ENCODE peak calls at places on chromosomes 16 and 17, in five cellular contexts. J, N, P, T and D are unnamed samples.

GRCh38 chr16:83813818-83814653 is 6.3 kb downstream of the HSBP1 start:
- DNase-seq in J (peak), N (peak), P (no peak), T (no peak), D (no peak)

GRCh38 chr16:56732832-56733231 is 2.9 kb downstream of the NUP93 start:
- DNase-seq in J (no peak), N (no peak), P (no peak), T (peak), D (no peak)

GRCh38 chr16:88063201-88063773 is 112.1 kb downstream of the BANP start:
- DNase-seq in J (no peak), N (peak), P (no peak), T (no peak), D (no peak)

GRCh38 chr17:5758651-5759050 is 174.3 kb upstream of the NLRP1 start:
- DNase-seq in J (no peak), N (no peak), P (no peak), T (peak), D (no peak)

GRCh38 chr16:89138513-89138795 is 33.1 kb upstream of the CDH15 start:
- DNase-seq in J (no peak), N (no peak), P (no peak), T (no peak), D (no peak)

GRCh38 chr16:75238132-75238852 is 13.1 kb downstream of the BCAR1 start:
- DNase-seq in J (peak), N (peak), P (no peak), T (no peak), D (no peak)

GRCh38 chr17:74467221-74467951 is 952 bp downstream of the CD300A start:
- DNase-seq in J (no peak), N (no peak), P (no peak), T (no peak), D (no peak)

GRCh38 chr17:76469076-76469990 is 1.9 kb downstream of the AANAT start:
- DNase-seq in J (no peak), N (no peak), P (no peak), T (no peak), D (no peak)

GRCh38 chr16:66007717-66008116 is 358.8 kb upstream of the CDH5 start:
- DNase-seq in J (no peak), N (no peak), P (no peak), T (no peak), D (no peak)

GRCh38 chr16:10485698-10486382 is 94.6 kb downstream of the EMP2 start:
- DNase-seq in J (no peak), N (no peak), P (no peak), T (no peak), D (no peak)

DNA sequence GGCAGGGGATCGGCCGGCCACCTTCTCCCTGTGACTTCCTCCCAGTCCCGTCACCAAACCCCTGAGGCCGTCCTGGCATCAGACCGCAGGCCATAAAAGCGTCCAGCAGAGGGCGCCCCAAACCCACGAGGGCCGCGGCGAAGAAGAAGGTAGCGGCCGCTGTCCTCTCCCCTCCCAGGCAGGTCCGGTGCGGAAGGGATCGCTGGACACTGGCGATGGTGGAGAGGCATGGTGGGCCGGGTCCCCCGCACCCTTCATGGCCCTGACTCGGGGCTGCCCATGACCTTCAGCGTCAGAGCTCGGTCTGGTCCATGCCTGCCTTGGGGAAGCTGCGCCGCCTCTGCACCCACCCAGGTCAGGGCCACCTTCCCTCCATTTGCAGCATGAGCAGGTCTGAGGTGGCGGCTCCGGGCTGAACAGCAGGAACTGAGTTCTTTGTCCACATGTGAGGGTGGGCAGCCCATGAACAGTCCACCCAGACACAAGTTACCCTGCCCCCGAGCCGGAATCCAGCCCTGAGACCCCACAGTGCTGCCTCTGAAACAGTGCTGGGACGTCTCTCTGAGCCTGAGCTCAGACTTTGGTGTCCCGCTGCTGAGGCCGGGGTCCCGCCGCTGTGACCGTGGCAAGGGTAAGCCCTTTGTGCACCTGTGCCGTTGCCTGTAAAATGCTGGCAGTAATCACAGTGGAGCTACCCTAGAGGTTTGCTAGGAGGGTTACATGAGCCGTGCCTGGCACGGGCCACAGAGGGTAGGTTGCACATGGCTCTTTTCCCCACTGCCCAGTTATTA is 40.8 kb upstream of the CMIP start:
- DNase-seq in J (peak), N (no peak), P (peak), T (peak), D (peak)
- TF ChIP-seq CTCF in J (peak), N (peak), P (peak), T (peak), D (peak)

DNA sequence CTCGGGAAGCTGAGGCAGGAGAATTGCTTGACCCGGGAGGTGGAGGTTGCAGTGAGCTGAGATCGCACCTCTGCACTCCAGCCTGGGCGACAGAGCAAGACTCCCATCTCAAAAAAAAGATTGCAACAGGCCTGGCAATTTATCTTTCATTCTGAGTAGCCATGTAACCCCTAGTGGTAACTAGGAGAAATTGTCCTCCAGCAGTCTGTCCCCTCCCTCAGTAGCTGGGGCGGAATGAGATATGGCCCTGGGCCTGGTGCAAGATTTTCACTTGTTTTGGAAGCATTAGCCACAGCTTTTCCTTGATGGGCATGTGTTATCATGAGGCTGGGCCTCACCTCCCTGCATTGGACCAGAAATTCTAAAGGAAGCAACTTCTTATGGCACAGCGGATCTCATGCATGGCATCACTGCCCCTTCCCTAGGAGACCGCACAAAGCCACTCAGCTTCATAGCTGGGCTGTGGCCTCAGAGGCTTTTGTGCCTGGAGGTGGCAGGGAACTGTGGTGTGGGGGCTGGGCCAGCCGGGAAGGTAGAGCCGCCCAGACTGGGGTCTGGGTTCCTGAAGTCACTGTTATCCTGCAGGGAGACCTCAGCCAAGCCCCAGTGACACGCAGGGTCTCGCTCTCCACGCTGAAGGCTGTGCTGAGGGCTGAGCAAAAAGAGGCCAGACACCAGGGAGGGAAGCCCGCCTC is 13.4 kb downstream of the NATD1 start:
- DNase-seq in J (no peak), N (no peak), P (no peak), T (no peak), D (peak)
- TF ChIP-seq CTCF in J (peak), N (peak), P (no peak), T (peak), D (peak)

DNA sequence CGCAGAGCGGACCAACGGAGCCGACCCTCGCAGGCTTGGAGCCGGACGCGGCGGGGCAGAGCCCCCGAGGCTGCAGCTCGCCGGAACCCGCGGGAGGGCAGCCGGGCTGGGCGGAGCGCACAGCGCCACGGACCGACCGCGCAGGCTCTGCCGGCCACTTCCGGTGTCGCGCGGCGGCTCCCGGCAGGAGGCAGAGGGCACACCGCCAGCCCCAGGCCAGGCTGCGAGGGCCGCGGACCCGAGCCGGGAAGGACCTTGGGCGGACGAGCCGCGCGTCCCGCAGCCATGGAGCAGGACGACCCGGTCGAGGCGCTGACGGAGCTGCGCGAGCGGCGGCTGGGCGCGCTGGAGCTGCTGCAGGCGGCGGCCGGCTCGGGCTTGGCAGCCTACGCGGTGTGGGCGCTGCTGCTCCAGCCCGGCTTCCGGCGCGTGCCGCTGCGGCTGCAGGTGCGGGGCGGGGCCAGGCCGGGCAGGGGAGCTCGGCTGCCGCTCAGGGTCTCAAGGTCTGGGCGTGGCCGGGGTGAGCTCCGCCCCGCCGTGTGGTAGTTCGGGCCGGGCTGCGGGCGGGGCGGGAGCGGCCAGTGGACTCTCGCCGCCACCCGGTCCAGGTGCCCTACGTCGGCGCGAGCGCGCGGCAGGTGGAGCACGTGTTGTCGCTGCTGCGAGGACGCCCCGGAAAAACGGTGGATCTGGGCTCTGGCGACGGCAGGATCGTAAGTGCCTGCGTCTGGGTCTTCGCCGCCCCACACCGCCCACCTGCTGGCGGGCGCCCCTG is at the start of gene ANTKMT:
- DNase-seq in J (peak), N (no peak), P (peak), T (peak), D (peak)
- TF ChIP-seq CTCF in J (peak), N (no peak), P (no peak), T (no peak), D (no peak)

GRCh38 chr16:71442041-71442440 is at the start of gene TLE7:
- DNase-seq in J (no peak), N (no peak), P (no peak), T (no peak), D (no peak)

GRCh38 chr16:71440669-71441347 is 1.0 kb downstream of the TLE7 start:
- DNase-seq in J (no peak), N (no peak), P (no peak), T (peak), D (no peak)

GRCh38 chr16:71443714-71444113 is 1.9 kb upstream of the TLE7 start:
- DNase-seq in J (no peak), N (no peak), P (no peak), T (no peak), D (no peak)

GRCh38 chr16:71439531-71439930 is 2.3 kb downstream of the TLE7 start:
- DNase-seq in J (no peak), N (no peak), P (no peak), T (no peak), D (no peak)

GRCh38 chr16:71441348-71441781 is 489 bp downstream of the TLE7 start:
- DNase-seq in J (no peak), N (no peak), P (no peak), T (peak), D (no peak)
- TF ChIP-seq CTCF in J (peak), N (peak), P (no peak), T (peak), D (no peak)

GRCh38 chr17:63436523-63437110 is 9.5 kb downstream of the CYB561 start:
- DNase-seq in J (no peak), N (no peak), P (no peak), T (peak), D (no peak)
- TF ChIP-seq CTCF in J (peak), N (peak), P (no peak), T (no peak), D (peak)

GRCh38 chr17:39077874-39078273 is 73.6 kb downstream of the PLXDC1 start:
- DNase-seq in J (no peak), N (no peak), P (no peak), T (no peak), D (no peak)
- TF ChIP-seq CTCF in J (no peak), N (no peak), P (no peak), T (no peak), D (no peak)

GRCh38 chr17:3907483-3908216 is 8.6 kb downstream of the P2RX1 start:
- DNase-seq in J (no peak), N (no peak), P (no peak), T (peak), D (no peak)
- TF ChIP-seq CTCF in J (peak), N (peak), P (no peak), T (peak), D (no peak)